ENCODE peak calls at places on chromosome 1, in four cellular contexts. H is SK-N-SH, G is uterus, F is Kasumi-1. C is an unnamed sample.

GRCh38 chr1:54277451-54278355 is 77.7 kb downstream of the MRPL37 start:
- DNase-seq in H (no peak), G (peak; percentile 69), F (no peak), C (no peak)

GRCh38 chr1:150410582-150411101 is 46.7 kb downstream of the RPRD2 start:
- DNase-seq in H (no peak), G (no peak), F (no peak), C (no peak)

GRCh38 chr1:41455479-41456271 is 28.8 kb downstream of the EDN2 start:
- DNase-seq in H (peak; percentile 92), G (no peak), F (no peak), C (no peak)

GRCh38 chr1:162319510-162320160 is 57.0 kb downstream of the SPATA46 start:
- DNase-seq in H (no peak), G (no peak), F (no peak), C (no peak)

GRCh38 chr1:177135250-177135649 is 29.3 kb downstream of the ASTN1 start:
- DNase-seq in H (no peak), G (no peak), F (no peak), C (no peak)

GRCh38 chr1:42935313-42935624 is 23.4 kb downstream of the SLC2A1 start:
- DNase-seq in H (no peak), G (peak; percentile 8), F (no peak), C (no peak)

GRCh38 chr1:195908121-195908520 is 700.1 kb downstream of the KCNT2 start:
- DNase-seq in H (no peak), G (no peak), F (peak; percentile 34), C (peak; percentile 37)

GRCh38 chr1:217534566-217534965 is 96.3 kb downstream of the GPATCH2 start:
- DNase-seq in H (no peak), G (no peak), F (no peak), C (no peak)

C was measured in KBM-7.